ENCODE peak calls at places on chromosomes 11 and 22, in seven cellular contexts. N, R, Z, H, F, L and O are unnamed samples.

GRCh38 chr22:44693145-44693544 is 8.9 kb upstream of the PRR5 start:
- DNase-seq in N (no peak), R (no peak), Z (no peak), H (no peak), F (no peak), L (no peak), O (no peak)

GRCh38 chr11:4551346-4551979 is 6.5 kb downstream of the OR52M1 start:
- DNase-seq in N (no peak), R (no peak), Z (no peak), H (no peak), F (peak), L (no peak), O (no peak)

GRCh38 chr11:116693206-116694016 is 79.4 kb downstream of the BUD13 start:
- DNase-seq in N (no peak), R (no peak), Z (no peak), H (no peak), F (no peak), L (no peak), O (peak)

GRCh38 chr22:39721456-39722325 is 151.1 kb downstream of the CACNA1I start:
- DNase-seq in N (no peak), R (no peak), Z (no peak), H (no peak), F (no peak), L (no peak), O (no peak)

GRCh38 chr11:8265681-8266241 is 2.1 kb upstream of the LMO1 start:
- DNase-seq in N (no peak), R (no peak), Z (peak), H (no peak), F (no peak), L (peak), O (no peak)

GRCh38 chr11:66568124-66568916 is at the start of gene CTSF:
- DNase-seq in N (peak), R (peak), Z (peak), H (peak), F (peak), L (peak), O (peak)

GRCh38 chr11:13638436-13638835 is 30.0 kb upstream of the FAR1 start:
- DNase-seq in N (no peak), R (no peak), Z (no peak), H (no peak), F (no peak), L (no peak), O (no peak)

GRCh38 chr11:20980736-20981135 is 311.4 kb downstream of the NELL1 start:
- DNase-seq in N (no peak), R (no peak), Z (no peak), H (peak), F (no peak), L (no peak), O (no peak)

GRCh38 chr11:12201016-12201985 is 90.9 kb downstream of the MICAL2 start:
- DNase-seq in N (peak), R (no peak), Z (peak), H (peak), F (peak), L (no peak), O (no peak)

GRCh38 chr22:36872866-36873498 is 12.2 kb downstream of the NCF4 start:
- DNase-seq in N (no peak), R (no peak), Z (no peak), H (no peak), F (no peak), L (no peak), O (no peak)

GRCh38 chr22:41596776-41597634 is 7.4 kb upstream of the PMM1 start:
- DNase-seq in N (peak), R (peak), Z (peak), H (peak), F (peak), L (peak), O (no peak)

GRCh38 chr11:12246989-12247388 is 130.4 kb upstream of the PARVA start:
- DNase-seq in N (no peak), R (no peak), Z (no peak), H (no peak), F (no peak), L (no peak), O (no peak)

GRCh38 chr11:1089738-1090599 is 15.3 kb downstream of the MUC2 start:
- DNase-seq in N (peak), R (no peak), Z (no peak), H (no peak), F (no peak), L (no peak), O (no peak)

GRCh38 chr11:120344302-120345004 is 8.2 kb downstream of the ARHGEF12 start:
- DNase-seq in N (no peak), R (no peak), Z (no peak), H (peak), F (peak), L (no peak), O (no peak)

GRCh38 chr11:63805844-63806415 is 7.3 kb upstream of the SPINDOC start:
- DNase-seq in N (no peak), R (no peak), Z (no peak), H (peak), F (peak), L (no peak), O (no peak)

GRCh38 chr11:64000740-64001514 is 14.7 kb downstream of the OTUB1 start:
- DNase-seq in N (no peak), R (peak), Z (no peak), H (no peak), F (no peak), L (no peak), O (no peak)

GRCh38 chr11:123674297-123674696 is 19.9 kb upstream of the SCN3B start:
- DNase-seq in N (no peak), R (no peak), Z (no peak), H (no peak), F (no peak), L (no peak), O (peak)

GRCh38 chr11:65662247-65662801 is 392 bp downstream of the RELA start:
- DNase-seq in N (no peak), R (no peak), Z (no peak), H (peak), F (peak), L (no peak), O (no peak)

GRCh38 chr11:104946907-104947306 is 21.5 kb downstream of the CASP4 start:
- DNase-seq in N (no peak), R (no peak), Z (no peak), H (peak), F (peak), L (peak), O (peak)

GRCh38 chr11:106727261-106727660 is 291.0 kb downstream of the GUCY1A2 start:
- DNase-seq in N (no peak), R (no peak), Z (no peak), H (peak), F (no peak), L (no peak), O (no peak)

GRCh38 chr22:44449061-44449682 is 48.9 kb downstream of the RTL6 start:
- DNase-seq in N (no peak), R (no peak), Z (no peak), H (peak), F (peak), L (no peak), O (peak)

GRCh38 chr22:31250740-31251330 is 38.7 kb downstream of the LIMK2 start:
- DNase-seq in N (no peak), R (no peak), Z (no peak), H (peak), F (no peak), L (no peak), O (no peak)

GRCh38 chr11:116963813-116964212 is 126.4 kb upstream of the APOA1 start:
- DNase-seq in N (no peak), R (no peak), Z (no peak), H (no peak), F (no peak), L (no peak), O (no peak)

GRCh38 chr11:2445107-2445947 is 519 bp downstream of the KCNQ1 start:
- DNase-seq in N (peak), R (no peak), Z (no peak), H (no peak), F (no peak), L (no peak), O (no peak)

GRCh38 chr11:38835986-38836385 is 2237.9 kb upstream of the RAG2 start:
- DNase-seq in N (no peak), R (no peak), Z (no peak), H (no peak), F (no peak), L (no peak), O (no peak)

GRCh38 chr11:15967966-15968365 is 388.4 kb downstream of the SOX6 start:
- DNase-seq in N (no peak), R (no peak), Z (no peak), H (peak), F (peak), L (no peak), O (no peak)

GRCh38 chr11:74417860-74418508 is 19.8 kb upstream of the PGM2L1 start:
- DNase-seq in N (no peak), R (no peak), Z (no peak), H (peak), F (no peak), L (no peak), O (no peak)

GRCh38 chr22:38868886-38869381 is 3.1 kb downstream of the CBX6 start:
- DNase-seq in N (peak), R (peak), Z (peak), H (peak), F (peak), L (peak), O (peak)

GRCh38 chr11:7306900-7307299 is 55.2 kb downstream of the SYT9 start:
- DNase-seq in N (no peak), R (no peak), Z (no peak), H (no peak), F (no peak), L (no peak), O (no peak)

GRCh38 chr22:32607086-32607485 is 132.5 kb downstream of the FBXO7 start:
- DNase-seq in N (no peak), R (no peak), Z (no peak), H (no peak), F (no peak), L (no peak), O (no peak)

GRCh38 chr22:17773606-17774205 is 563 bp downstream of the BID start:
- DNase-seq in N (peak), R (peak), Z (no peak), H (peak), F (peak), L (peak), O (peak)

GRCh38 chr11:96259053-96259837 is 83.8 kb downstream of the MAML2 start:
- DNase-seq in N (no peak), R (no peak), Z (no peak), H (peak), F (peak), L (no peak), O (peak)

GRCh38 chr11:83007909-83008580 is 63.7 kb downstream of the RAB30 start:
- DNase-seq in N (peak), R (peak), Z (peak), H (peak), F (no peak), L (peak), O (no peak)

GRCh38 chr11:3022982-3023381 is 30.9 kb upstream of the NAP1L4 start:
- DNase-seq in N (peak), R (no peak), Z (no peak), H (peak), F (peak), L (no peak), O (peak)

GRCh38 chr22:25072406-25072805 is 119.9 kb downstream of the KIAA1671 start:
- DNase-seq in N (no peak), R (no peak), Z (no peak), H (no peak), F (no peak), L (no peak), O (no peak)

GRCh38 chr11:3058753-3059664 is 1.8 kb upstream of the CARS1 start:
- DNase-seq in N (no peak), R (no peak), Z (no peak), H (peak), F (peak), L (peak), O (peak)

GRCh38 chr22:23825246-23825905 is 13.4 kb downstream of the DERL3 start:
- DNase-seq in N (no peak), R (no peak), Z (no peak), H (no peak), F (no peak), L (no peak), O (no peak)

GRCh38 chr11:19200410-19201201 is 1.2 kb downstream of the CSRP3 start:
- DNase-seq in N (no peak), R (no peak), Z (no peak), H (peak), F (peak), L (no peak), O (peak)
- TF ChIP-seq CTCF in N (no peak), R (no peak), Z (no peak), H (no peak), F (no peak), L (no peak), O (no peak)

DNA sequence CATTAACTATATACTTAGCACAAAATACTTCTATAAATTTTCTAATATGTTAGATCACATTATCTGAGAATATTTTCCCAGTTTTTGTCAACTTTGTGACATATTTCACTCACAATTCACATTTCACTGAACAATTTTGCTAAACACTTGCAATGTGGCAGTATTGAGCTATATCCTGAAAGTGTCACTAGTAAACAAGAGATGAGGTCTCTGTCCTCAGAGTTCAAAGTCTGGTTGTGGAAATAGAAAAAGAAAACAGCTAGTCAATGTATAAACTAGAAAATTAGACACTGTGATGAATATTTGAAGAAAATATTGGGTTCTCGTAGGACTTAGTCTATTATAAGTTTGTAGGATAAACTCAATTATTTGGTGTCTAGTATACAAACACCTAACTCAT is 87.4 kb upstream of the CHORDC1 start:
- DNase-seq in N (no peak), R (no peak), Z (no peak), H (no peak), F (no peak), L (no peak), O (no peak)
- TF ChIP-seq CTCF in N (peak), R (no peak), Z (peak), H (no peak), F (no peak), L (no peak), O (no peak)

GRCh38 chr11:69588270-69588669 is 52.7 kb upstream of the CCND1 start:
- DNase-seq in N (no peak), R (no peak), Z (no peak), H (peak), F (peak), L (no peak), O (peak)
- TF ChIP-seq CTCF in N (no peak), R (no peak), Z (no peak), H (peak), F (peak), L (no peak), O (no peak)

DNA sequence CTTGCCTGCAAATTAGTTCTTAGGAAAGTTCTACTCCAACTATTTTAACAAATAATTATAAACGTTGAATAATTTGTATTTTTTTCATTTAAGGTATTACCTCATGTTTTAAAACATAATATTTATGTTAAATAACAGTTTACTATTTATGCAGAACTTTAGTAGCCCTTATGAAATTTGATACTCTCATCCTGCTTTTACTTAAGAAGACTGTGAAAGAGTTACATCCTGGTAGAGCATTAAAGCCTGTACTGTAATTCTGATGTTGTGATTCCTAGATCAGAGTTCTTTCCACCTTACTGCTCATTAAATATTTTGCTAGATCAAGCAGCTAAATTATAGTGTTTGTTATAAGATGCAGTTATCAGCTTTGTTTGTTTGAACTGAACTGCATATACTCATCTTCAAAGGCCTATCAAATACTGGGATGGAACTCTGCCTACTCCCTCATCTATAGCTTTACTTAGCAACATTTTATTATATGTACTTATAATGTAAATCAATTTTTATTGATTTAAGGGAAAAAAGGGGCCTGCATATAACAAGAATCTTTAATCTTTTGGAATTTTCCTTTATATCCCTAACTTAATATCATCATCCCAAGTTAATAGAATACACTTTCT is 304.2 kb downstream of the DYNC2H1 start:
- DNase-seq in N (no peak), R (no peak), Z (no peak), H (no peak), F (no peak), L (no peak), O (no peak)
- TF ChIP-seq CTCF in N (no peak), R (no peak), Z (no peak), H (no peak), F (no peak), L (no peak), O (no peak)